ENCODE peak calls at places on chromosomes 7 and 10, in eight cellular contexts. S is heart left ventricle; V is nephron progenitor cell; M is Panc1; Y is CD8-positive, alpha-beta T cell; P is epithelial cell of esophagus; K is GM13976; A is mucosa of descending colon. I is an unnamed sample.

GRCh38 chr10:24824536-24824935 is 100.8 kb upstream of the ARHGAP21 start:
- DNase-seq in K (no peak), P (no peak), V (no peak), Y (no peak), S (no peak), M (no peak), A (no peak), I (no peak)

GRCh38 chr10:62049815-62050626 is 148.5 kb downstream of the ARID5B start:
- DNase-seq in P (no peak), M (no peak), A (no peak), V (no peak), K (no peak), S (no peak), Y (no peak), I (no peak)

GRCh38 chr7:1705856-1706255 is 35.8 kb downstream of the ELFN1 start:
- DNase-seq in Y (no peak), S (peak; percentile 4), V (no peak), M (no peak), P (no peak), A (no peak), K (no peak), I (no peak)

GRCh38 chr10:73099141-73099540 is 2.5 kb upstream of the P4HA1 start:
- DNase-seq in A (no peak), M (no peak), S (no peak), K (no peak), Y (no peak), V (no peak), P (no peak), I (no peak)

GRCh38 chr7:106039486-106040060 is 72.5 kb downstream of the SYPL1 start:
- DNase-seq in V (peak; percentile 27), Y (no peak), K (no peak), M (no peak), S (no peak), A (peak; percentile 30), P (no peak), I (no peak)

GRCh38 chr7:149608168-149608567 is 110.6 kb upstream of the ZNF746 start:
- DNase-seq in A (no peak), S (no peak), P (no peak), M (no peak), V (no peak), K (no peak), Y (no peak), I (no peak)

GRCh38 chr10:57338823-57339558 is 928.7 kb downstream of the IPMK start:
- DNase-seq in P (peak; percentile 47), M (peak; percentile 17), S (no peak), Y (no peak), K (peak; percentile 44), A (peak; percentile 44), V (peak; percentile 10), I (peak; percentile 56)

GRCh38 chr10:122255509-122256301 is 15.4 kb upstream of the BTBD16 start:
- DNase-seq in S (no peak), A (no peak), Y (no peak), M (no peak), K (no peak), P (no peak), V (no peak), I (no peak)

GRCh38 chr10:99965700-99966099 is 44.0 kb downstream of the DNMBP start:
- DNase-seq in A (no peak), S (no peak), M (no peak), Y (no peak), P (no peak), K (no peak), V (no peak), I (no peak)

GRCh38 chr10:78357027-78357672 is 323.5 kb downstream of the RPS24 start:
- DNase-seq in V (no peak), M (no peak), A (no peak), P (no peak), Y (no peak), S (no peak), K (no peak), I (no peak)

GRCh38 chr10:5089869-5090268 is 4.3 kb upstream of the AKR1C3 start:
- DNase-seq in S (no peak), A (no peak), M (no peak), P (peak; percentile 94), K (no peak), V (no peak), Y (no peak), I (peak; percentile 89)

GRCh38 chr10:23610626-23611307 is 171.9 kb downstream of the OTUD1 start:
- DNase-seq in K (no peak), Y (no peak), A (no peak), P (peak; percentile 46), V (no peak), S (no peak), M (no peak), I (no peak)

GRCh38 chr7:31492086-31492485 is 21.8 kb upstream of the ITPRID1 start:
- DNase-seq in M (no peak), Y (no peak), K (no peak), S (no peak), V (no peak), P (no peak), A (no peak), I (no peak)

GRCh38 chr7:7957513-7957912 is 11.1 kb upstream of the GLCCI1 start:
- DNase-seq in P (no peak), S (no peak), A (no peak), K (no peak), V (no peak), M (no peak), Y (no peak), I (no peak)

GRCh38 chr7:156111-157007 is 36.0 kb upstream of the FAM20C start:
- DNase-seq in M (no peak), A (no peak), S (no peak), K (no peak), Y (no peak), P (no peak), V (no peak), I (no peak)

DNA sequence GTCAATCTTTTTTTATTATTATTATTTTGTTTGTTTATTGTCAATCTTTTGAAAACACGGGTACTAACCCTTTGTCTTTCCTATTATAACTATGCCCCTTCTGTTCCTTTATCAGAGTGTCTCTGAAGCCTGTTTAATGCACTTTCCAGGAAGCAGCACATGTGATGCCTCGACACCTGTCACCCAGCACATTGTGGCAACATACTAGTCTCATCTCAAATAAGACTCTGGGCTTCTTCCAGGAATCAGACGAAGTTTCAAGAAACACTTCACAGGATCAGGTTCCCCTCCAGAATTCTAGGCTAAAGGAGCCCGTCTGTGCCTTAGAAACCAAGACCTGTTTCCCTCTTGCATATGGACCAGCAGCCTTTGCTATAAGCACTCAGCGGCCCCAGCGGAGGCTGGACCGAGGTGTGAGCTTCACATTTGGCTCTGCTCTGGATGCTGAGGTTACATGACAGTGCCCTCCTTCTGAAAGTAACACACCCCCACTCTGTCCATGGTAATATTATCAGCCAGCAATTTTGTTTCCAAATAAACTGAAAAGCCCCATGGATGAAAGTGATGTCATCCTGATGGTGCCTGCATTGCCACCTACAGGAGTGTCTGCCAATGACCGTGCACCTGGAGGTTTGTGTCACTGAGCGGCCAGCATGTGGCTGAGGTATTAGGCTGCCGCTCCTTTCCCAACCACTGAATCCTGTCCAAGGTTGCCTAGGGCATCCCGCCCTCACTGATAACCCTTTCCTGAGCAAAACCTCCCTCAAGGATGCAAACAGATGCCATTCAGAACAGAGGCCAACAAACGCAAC is 38.1 kb downstream of the MKI67 start:
- DNase-seq in Y (no peak), K (no peak), S (no peak), M (no peak), P (peak; percentile 27), A (no peak), V (no peak), I (peak; percentile 43)
- TF ChIP-seq CTCF in Y (no peak), K (no peak), S (no peak), M (no peak), P (peak; percentile 31), A (no peak), V (peak; percentile 12), I (no peak)

DNA sequence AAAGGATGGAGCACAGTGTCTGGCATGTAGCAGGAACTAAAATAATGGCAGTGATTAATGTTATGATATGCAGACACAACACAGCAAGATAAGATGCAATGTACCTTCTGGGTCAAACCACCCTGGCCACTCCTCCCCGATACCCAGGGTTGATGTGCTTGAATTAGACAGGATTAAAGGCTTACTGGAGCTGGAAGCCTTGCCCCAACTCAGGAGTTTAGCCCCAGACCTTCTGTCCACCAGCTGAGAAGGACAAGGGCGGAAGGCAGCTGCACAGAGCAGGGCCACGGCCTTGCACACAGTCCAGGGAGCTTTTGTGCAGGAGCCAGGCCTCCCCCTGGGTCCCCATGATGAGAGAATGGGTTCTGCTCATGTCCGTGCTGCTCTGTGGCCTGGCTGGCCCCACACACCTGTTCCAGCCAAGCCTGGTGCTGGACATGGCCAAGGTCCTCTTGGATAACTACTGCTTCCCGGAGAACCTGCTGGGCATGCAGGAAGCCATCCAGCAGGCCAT is at the start of gene RBP3:
- DNase-seq in P (no peak), S (no peak), V (no peak), Y (no peak), A (no peak), K (no peak), M (no peak), I (no peak)
- TF ChIP-seq CTCF in P (no peak), S (no peak), V (no peak), Y (no peak), A (no peak), K (no peak), M (no peak), I (no peak)

GRCh38 chr10:29132821-29133156 is 156.1 kb upstream of the LYZL1 start:
- DNase-seq in K (no peak), Y (no peak), M (no peak), V (no peak), S (no peak), A (no peak), P (no peak), I (no peak)
- TF ChIP-seq CTCF in K (no peak), Y (no peak), M (peak; percentile 10), V (no peak), S (no peak), A (no peak), P (no peak), I (no peak)

GRCh38 chr7:47535704-47536628 is 45.9 kb downstream of the TNS3 start:
- DNase-seq in P (no peak), M (no peak), S (no peak), A (no peak), V (peak; percentile 19), K (no peak), Y (no peak), I (no peak)

GRCh38 chr7:47531584-47532492 is 50.1 kb downstream of the TNS3 start:
- DNase-seq in M (no peak), Y (no peak), P (no peak), S (no peak), V (no peak), A (no peak), K (no peak), I (no peak)

GRCh38 chr7:47535033-47535703 is 46.7 kb downstream of the TNS3 start:
- DNase-seq in V (no peak), P (no peak), M (no peak), K (no peak), A (no peak), Y (no peak), S (no peak), I (no peak)

GRCh38 chr7:47536705-47537611 is 45.0 kb downstream of the TNS3 start:
- DNase-seq in V (peak; percentile 60), K (no peak), A (peak; percentile 67), S (peak; percentile 53), M (no peak), P (peak; percentile 45), Y (no peak), I (no peak)

GRCh38 chr7:47534322-47535032 is 47.4 kb downstream of the TNS3 start:
- DNase-seq in P (peak; percentile 90), S (no peak), V (no peak), M (peak; percentile 80), A (no peak), K (no peak), Y (no peak), I (no peak)
- TF ChIP-seq CTCF in P (peak; percentile 16), S (no peak), V (no peak), M (no peak), A (no peak), K (no peak), Y (no peak), I (no peak)

I was measured in MCF 10A.